ENCODE peak calls at places on chromosome 11, in six cellular contexts. One of them, this sample, is unnamed.

GRCh38 chr11:1476946-1477736 is 9.4 kb downstream of the MOB2 start:
- DNase-seq in IMR-90: no peak
- DNase-seq in ovary: peak; percentile 11
- DNase-seq in stomach: no peak
- DNase-seq in A549: no peak
- DNase-seq in esophagus muscularis mucosa: no peak
- DNase-seq in this sample: no peak

GRCh38 chr11:68574308-68574707 is 110.0 kb upstream of the GAL start:
- DNase-seq in IMR-90: peak; percentile 75
- DNase-seq in stomach: no peak
- DNase-seq in A549: no peak
- DNase-seq in ovary: no peak
- DNase-seq in esophagus muscularis mucosa: no peak
- DNase-seq in this sample: no peak

GRCh38 chr11:31856248-31856647 is 45.1 kb upstream of the PAX6 start:
- DNase-seq in ovary: no peak
- DNase-seq in esophagus muscularis mucosa: no peak
- DNase-seq in IMR-90: no peak
- DNase-seq in stomach: no peak
- DNase-seq in A549: no peak
- DNase-seq in this sample: no peak

GRCh38 chr11:117239295-117239694 is 6.8 kb downstream of the RNF214 start:
- DNase-seq in IMR-90: peak; percentile 96
- DNase-seq in esophagus muscularis mucosa: no peak
- DNase-seq in ovary: no peak
- DNase-seq in stomach: no peak
- DNase-seq in A549: peak; percentile 71
- DNase-seq in this sample: no peak

GRCh38 chr11:11415786-11416390 is 62.8 kb upstream of the CSNK2A3 start:
- DNase-seq in A549: no peak
- DNase-seq in ovary: no peak
- DNase-seq in stomach: no peak
- DNase-seq in esophagus muscularis mucosa: no peak
- DNase-seq in IMR-90: no peak
- DNase-seq in this sample: no peak

GRCh38 chr11:107953506-107953905 is 25.3 kb downstream of the RAB39A start:
- DNase-seq in esophagus muscularis mucosa: no peak
- DNase-seq in A549: no peak
- DNase-seq in ovary: no peak
- DNase-seq in IMR-90: no peak
- DNase-seq in stomach: no peak
- DNase-seq in this sample: no peak

GRCh38 chr11:17839450-17839849 is 104.9 kb downstream of the KCNC1 start:
- DNase-seq in stomach: no peak
- DNase-seq in ovary: no peak
- DNase-seq in A549: no peak
- DNase-seq in IMR-90: no peak
- DNase-seq in esophagus muscularis mucosa: no peak
- DNase-seq in this sample: peak; percentile 91

GRCh38 chr11:30749268-30749667 is 163.1 kb upstream of the MPPED2 start:
- DNase-seq in esophagus muscularis mucosa: no peak
- DNase-seq in IMR-90: no peak
- DNase-seq in A549: no peak
- DNase-seq in stomach: no peak
- DNase-seq in ovary: no peak
- DNase-seq in this sample: no peak

GRCh38 chr11:103875855-103876510 is 160.5 kb upstream of the DDI1 start:
- DNase-seq in esophagus muscularis mucosa: no peak
- DNase-seq in ovary: no peak
- DNase-seq in stomach: no peak
- DNase-seq in A549: no peak
- DNase-seq in IMR-90: no peak
- DNase-seq in this sample: no peak

GRCh38 chr11:94525933-94526332 is 13.7 kb downstream of the C11orf97 start:
- DNase-seq in A549: no peak
- DNase-seq in ovary: peak; percentile 55
- DNase-seq in IMR-90: peak; percentile 74
- DNase-seq in stomach: peak; percentile 88
- DNase-seq in esophagus muscularis mucosa: no peak
- DNase-seq in this sample: peak; percentile 29

GRCh38 chr11:86676533-86677154 is 4.2 kb upstream of the ME3 start:
- DNase-seq in ovary: no peak
- DNase-seq in esophagus muscularis mucosa: no peak
- DNase-seq in IMR-90: no peak
- DNase-seq in stomach: no peak
- DNase-seq in A549: peak; percentile 65
- DNase-seq in this sample: no peak

GRCh38 chr11:126113515-126113957 is 50.9 kb upstream of the CDON start:
- DNase-seq in A549: peak; percentile 88
- DNase-seq in esophagus muscularis mucosa: no peak
- DNase-seq in ovary: peak; percentile 91
- DNase-seq in IMR-90: peak; percentile 96
- DNase-seq in stomach: peak; percentile 93
- DNase-seq in this sample: peak; percentile 96

GRCh38 chr11:69050592-69051380 is 2.1 kb downstream of the TPCN2 start:
- DNase-seq in ovary: no peak
- DNase-seq in IMR-90: no peak
- DNase-seq in stomach: no peak
- DNase-seq in esophagus muscularis mucosa: no peak
- DNase-seq in A549: no peak
- DNase-seq in this sample: no peak

GRCh38 chr11:36065436-36065835 is 121.6 kb downstream of the LDLRAD3 start:
- DNase-seq in stomach: no peak
- DNase-seq in esophagus muscularis mucosa: no peak
- DNase-seq in ovary: no peak
- DNase-seq in IMR-90: peak; percentile 68
- DNase-seq in A549: no peak
- DNase-seq in this sample: no peak

GRCh38 chr11:66225054-66225453 is 43.4 kb upstream of the RAB1B start:
- DNase-seq in ovary: no peak
- DNase-seq in IMR-90: no peak
- DNase-seq in esophagus muscularis mucosa: no peak
- DNase-seq in stomach: no peak
- DNase-seq in A549: no peak
- DNase-seq in this sample: no peak

GRCh38 chr11:2531277-2531986 is 86.6 kb downstream of the KCNQ1 start:
- DNase-seq in esophagus muscularis mucosa: no peak
- DNase-seq in A549: peak; percentile 53
- DNase-seq in IMR-90: peak; percentile 38
- DNase-seq in stomach: peak; percentile 84
- DNase-seq in ovary: peak; percentile 78
- DNase-seq in this sample: peak; percentile 54

GRCh38 chr11:841981-842369 is 354 bp downstream of the POLR2L start:
- DNase-seq in A549: no peak
- DNase-seq in esophagus muscularis mucosa: no peak
- DNase-seq in ovary: no peak
- DNase-seq in stomach: no peak
- DNase-seq in IMR-90: no peak
- DNase-seq in this sample: no peak

GRCh38 chr11:115527534-115528125 is 23.4 kb upstream of the CADM1 start:
- DNase-seq in ovary: no peak
- DNase-seq in esophagus muscularis mucosa: no peak
- DNase-seq in A549: no peak
- DNase-seq in stomach: no peak
- DNase-seq in IMR-90: no peak
- DNase-seq in this sample: no peak

GRCh38 chr11:128884703-128885338 is 6.3 kb upstream of the KCNJ5 start:
- DNase-seq in ovary: peak; percentile 65
- DNase-seq in stomach: peak; percentile 70
- DNase-seq in A549: peak; percentile 66
- DNase-seq in esophagus muscularis mucosa: no peak
- DNase-seq in IMR-90: peak; percentile 69
- DNase-seq in this sample: peak; percentile 45

GRCh38 chr11:114149689-114150407 is 90.3 kb downstream of the ZBTB16 start:
- DNase-seq in IMR-90: no peak
- DNase-seq in esophagus muscularis mucosa: no peak
- DNase-seq in stomach: no peak
- DNase-seq in ovary: no peak
- DNase-seq in A549: no peak
- DNase-seq in this sample: no peak

GRCh38 chr11:47442514-47442913 is 6.4 kb downstream of the RAPSN start:
- DNase-seq in A549: no peak
- DNase-seq in stomach: no peak
- DNase-seq in esophagus muscularis mucosa: no peak
- DNase-seq in ovary: no peak
- DNase-seq in IMR-90: no peak
- DNase-seq in this sample: peak; percentile 43

GRCh38 chr11:692824-693414 is 2.1 kb downstream of the DEAF1 start:
- DNase-seq in stomach: no peak
- DNase-seq in IMR-90: no peak
- DNase-seq in ovary: no peak
- DNase-seq in esophagus muscularis mucosa: no peak
- DNase-seq in A549: no peak
- DNase-seq in this sample: no peak

GRCh38 chr11:16986434-16987204 is 27.6 kb downstream of the PLEKHA7 start:
- DNase-seq in A549: no peak
- DNase-seq in IMR-90: no peak
- DNase-seq in stomach: peak; percentile 95
- DNase-seq in ovary: peak; percentile 31
- DNase-seq in esophagus muscularis mucosa: no peak
- DNase-seq in this sample: no peak

GRCh38 chr11:61791737-61792309 is 576 bp downstream of the TMEM258 start:
- DNase-seq in IMR-90: peak; percentile 95
- DNase-seq in esophagus muscularis mucosa: no peak
- DNase-seq in ovary: peak; percentile 85
- DNase-seq in stomach: peak; percentile 76
- DNase-seq in A549: peak; percentile 80
- DNase-seq in this sample: peak; percentile 39

GRCh38 chr11:61793829-61794204 is 1.1 kb downstream of the FEN1 start:
- DNase-seq in A549: no peak
- DNase-seq in ovary: no peak
- DNase-seq in esophagus muscularis mucosa: no peak
- DNase-seq in stomach: no peak
- DNase-seq in IMR-90: no peak
- DNase-seq in this sample: no peak

GRCh38 chr11:61793084-61793828 is 545 bp downstream of the FEN1 start:
- DNase-seq in esophagus muscularis mucosa: no peak
- DNase-seq in IMR-90: no peak
- DNase-seq in A549: peak; percentile 31
- DNase-seq in ovary: no peak
- DNase-seq in stomach: no peak
- DNase-seq in this sample: no peak

GRCh38 chr11:61794579-61794978 is 1.9 kb downstream of the FEN1 start:
- DNase-seq in stomach: no peak
- DNase-seq in A549: no peak
- DNase-seq in esophagus muscularis mucosa: no peak
- DNase-seq in IMR-90: no peak
- DNase-seq in ovary: no peak
- DNase-seq in this sample: no peak

GRCh38 chr11:61792310-61793083 is at the start of the genes FEN1 and TMEM258:
- DNase-seq in IMR-90: peak; percentile 94
- DNase-seq in stomach: peak; percentile 89
- DNase-seq in A549: peak; percentile 95
- DNase-seq in ovary: peak; percentile 87
- DNase-seq in esophagus muscularis mucosa: peak; percentile 98
- DNase-seq in this sample: peak; percentile 83
- TF ChIP-seq POLR2A in IMR-90: peak; percentile 95
- TF ChIP-seq POLR2A in stomach: no peak
- TF ChIP-seq POLR2A in A549: peak; percentile 79
- TF ChIP-seq POLR2A in ovary: peak; percentile 85
- TF ChIP-seq POLR2A in esophagus muscularis mucosa: peak; percentile 36
- TF ChIP-seq POLR2A in this sample: peak; percentile 58

GRCh38 chr11:119509277-119509841 is 86.4 kb upstream of the THY1 start:
- DNase-seq in A549: no peak
- DNase-seq in IMR-90: peak; percentile 21
- DNase-seq in ovary: no peak
- DNase-seq in esophagus muscularis mucosa: no peak
- DNase-seq in stomach: no peak
- DNase-seq in this sample: no peak

GRCh38 chr11:119512373-119512772 is 89.4 kb upstream of the THY1 start:
- DNase-seq in stomach: no peak
- DNase-seq in A549: no peak
- DNase-seq in ovary: no peak
- DNase-seq in esophagus muscularis mucosa: no peak
- DNase-seq in IMR-90: no peak
- DNase-seq in this sample: no peak

GRCh38 chr11:119511601-119512000 is 88.6 kb upstream of the THY1 start:
- DNase-seq in IMR-90: no peak
- DNase-seq in A549: no peak
- DNase-seq in ovary: no peak
- DNase-seq in stomach: no peak
- DNase-seq in esophagus muscularis mucosa: no peak
- DNase-seq in this sample: no peak

GRCh38 chr11:119513141-119513805 is 90.3 kb upstream of the THY1 start:
- DNase-seq in IMR-90: no peak
- DNase-seq in stomach: no peak
- DNase-seq in ovary: no peak
- DNase-seq in A549: no peak
- DNase-seq in esophagus muscularis mucosa: no peak
- DNase-seq in this sample: no peak

GRCh38 chr11:119509969-119510401 is 87.0 kb upstream of the THY1 start:
- DNase-seq in A549: peak; percentile 42
- DNase-seq in stomach: no peak
- DNase-seq in IMR-90: peak; percentile 92
- DNase-seq in ovary: peak; percentile 41
- DNase-seq in esophagus muscularis mucosa: no peak
- DNase-seq in this sample: peak; percentile 28
- TF ChIP-seq POLR2A in A549: no peak
- TF ChIP-seq POLR2A in stomach: no peak
- TF ChIP-seq POLR2A in IMR-90: no peak
- TF ChIP-seq POLR2A in ovary: no peak
- TF ChIP-seq POLR2A in esophagus muscularis mucosa: no peak
- TF ChIP-seq POLR2A in this sample: no peak

GRCh38 chr11:64305075-64305690 is at the start of gene ESRRA:
- DNase-seq in ovary: peak; percentile 99
- DNase-seq in A549: peak; percentile 99
- DNase-seq in esophagus muscularis mucosa: peak; percentile 100
- DNase-seq in stomach: peak; percentile 100
- DNase-seq in IMR-90: peak; percentile 96
- DNase-seq in this sample: peak; percentile 99

GRCh38 chr11:64306563-64306875 is 1.2 kb downstream of the ESRRA start:
- DNase-seq in IMR-90: no peak
- DNase-seq in A549: no peak
- DNase-seq in esophagus muscularis mucosa: no peak
- DNase-seq in ovary: no peak
- DNase-seq in stomach: no peak
- DNase-seq in this sample: no peak

GRCh38 chr11:64306876-64307622 is 1.7 kb downstream of the ESRRA start:
- DNase-seq in stomach: peak; percentile 44
- DNase-seq in A549: peak; percentile 46
- DNase-seq in ovary: peak; percentile 54
- DNase-seq in IMR-90: no peak
- DNase-seq in esophagus muscularis mucosa: no peak
- DNase-seq in this sample: peak; percentile 65

GRCh38 chr11:64304316-64305072 is 830 bp upstream of the ESRRA start:
- DNase-seq in ovary: peak; percentile 88
- DNase-seq in IMR-90: peak; percentile 85
- DNase-seq in A549: peak; percentile 94
- DNase-seq in esophagus muscularis mucosa: peak; percentile 98
- DNase-seq in stomach: peak; percentile 97
- DNase-seq in this sample: peak; percentile 77

GRCh38 chr11:64305691-64306562 is 603 bp downstream of the ESRRA start:
- DNase-seq in stomach: peak; percentile 89
- DNase-seq in esophagus muscularis mucosa: peak; percentile 94
- DNase-seq in ovary: peak; percentile 70
- DNase-seq in A549: peak; percentile 82
- DNase-seq in IMR-90: peak; percentile 27
- DNase-seq in this sample: peak; percentile 66
- TF ChIP-seq POLR2A in stomach: no peak
- TF ChIP-seq POLR2A in esophagus muscularis mucosa: no peak
- TF ChIP-seq POLR2A in ovary: no peak
- TF ChIP-seq POLR2A in A549: peak; percentile 61
- TF ChIP-seq POLR2A in IMR-90: no peak
- TF ChIP-seq POLR2A in this sample: no peak

GRCh38 chr11:72001255-72001654 is 2.5 kb downstream of the IL18BP start:
- DNase-seq in IMR-90: no peak
- DNase-seq in stomach: no peak
- DNase-seq in esophagus muscularis mucosa: no peak
- DNase-seq in ovary: no peak
- DNase-seq in A549: no peak
- DNase-seq in this sample: no peak
- TF ChIP-seq POLR2A in IMR-90: no peak
- TF ChIP-seq POLR2A in stomach: no peak
- TF ChIP-seq POLR2A in esophagus muscularis mucosa: no peak
- TF ChIP-seq POLR2A in ovary: no peak
- TF ChIP-seq POLR2A in A549: no peak
- TF ChIP-seq POLR2A in this sample: no peak

This sample was measured in gastrocnemius medialis.